ENCODE peak calls at places on chromosomes 4 and X, in six cellular contexts. R is renal cortical epithelial cell, W is D341Med, Y is NCI-H774, S is Caki2, V is RWPE1. Q is an unnamed sample.

GRCh38 chr4:152283806-152284470 is 252.0 kb downstream of the FBXW7 start:
- DNase-seq in R (peak), W (no peak), Y (no peak), S (no peak), V (peak), Q (peak)

GRCh38 chr4:19678763-19679162 is 572.9 kb upstream of the SLIT2 start:
- DNase-seq in R (no peak), W (no peak), Y (no peak), S (no peak), V (no peak), Q (no peak)

GRCh38 chr4:141896687-141897086 is 260.3 kb downstream of the IL15 start:
- DNase-seq in R (no peak), W (no peak), Y (no peak), S (no peak), V (no peak), Q (no peak)

GRCh38 chrX:86014421-86014820 is 32.9 kb downstream of the CHM start:
- DNase-seq in R (no peak), W (no peak), Y (no peak), S (no peak), V (no peak), Q (no peak)

GRCh38 chr4:121726642-121727268 is 30.0 kb upstream of the ANXA5 start:
- DNase-seq in R (peak), W (peak), Y (peak), S (peak), V (peak), Q (peak)

GRCh38 chr4:53852343-53852742 is 212.1 kb downstream of the CHIC2 start:
- DNase-seq in R (no peak), W (no peak), Y (no peak), S (no peak), V (no peak), Q (no peak)

GRCh38 chr4:145927055-145927454 is 11.6 kb downstream of the ZNF827 start:
- DNase-seq in R (no peak), W (no peak), Y (no peak), S (no peak), V (no peak), Q (no peak)

GRCh38 chr4:112552668-112553067 is 36.7 kb upstream of the NEUROG2 start:
- DNase-seq in R (peak), W (no peak), Y (no peak), S (peak), V (peak), Q (peak)

GRCh38 chr4:88037447-88037846 is 30.0 kb downstream of the PKD2 start:
- DNase-seq in R (no peak), W (no peak), Y (no peak), S (no peak), V (no peak), Q (no peak)

GRCh38 chr4:135243960-135244561 is 1042.5 kb upstream of the PABPC4L start:
- DNase-seq in R (no peak), W (no peak), Y (no peak), S (no peak), V (no peak), Q (no peak)

GRCh38 chr4:819401-820229 is 6.3 kb downstream of the CPLX1 start:
- DNase-seq in R (no peak), W (no peak), Y (no peak), S (no peak), V (no peak), Q (no peak)

GRCh38 chr4:47933798-47934197 is 19.4 kb upstream of the NFXL1 start:
- DNase-seq in R (peak), W (peak), Y (no peak), S (peak), V (peak), Q (peak)

GRCh38 chrX:93673869-93674271 is at the start of gene FAM133A:
- DNase-seq in R (peak), W (peak), Y (peak), S (peak), V (peak), Q (peak)

GRCh38 chr4:100288811-100289529 is 98.7 kb upstream of the DDIT4L start:
- DNase-seq in R (no peak), W (no peak), Y (no peak), S (no peak), V (no peak), Q (peak)

GRCh38 chr4:17545374-17546140 is 30.6 kb downstream of the CLRN2 start:
- DNase-seq in R (no peak), W (no peak), Y (no peak), S (no peak), V (no peak), Q (no peak)

GRCh38 chr4:78512357-78512920 is 39.1 kb upstream of the ANXA3 start:
- DNase-seq in R (no peak), W (no peak), Y (no peak), S (no peak), V (no peak), Q (no peak)

GRCh38 chr4:87232241-87232640 is 11.8 kb upstream of the KLHL8 start:
- DNase-seq in R (no peak), W (no peak), Y (no peak), S (no peak), V (no peak), Q (no peak)

GRCh38 chrX:38437093-38437492 is 84.7 kb downstream of the OTC start:
- DNase-seq in R (peak), W (no peak), Y (no peak), S (no peak), V (no peak), Q (no peak)

Q was measured in kidney glomerular epithelial cell.